ENCODE peak calls at places on chromosome 10, in nine cellular contexts. One of them, this sample, is unnamed.

GRCh38 chr10:51802030-51802429 is 102.6 kb upstream of the CSTF2T start:
- DNase-seq in astrocyte of the cerebellum: no peak
- DNase-seq in transverse colon: no peak
- DNase-seq in stomach: no peak
- DNase-seq in left ventricle myocardium inferior: no peak
- DNase-seq in choroid plexus epithelial cell: no peak
- DNase-seq in A549: no peak
- DNase-seq in osteoblast: no peak
- DNase-seq in AG09309: no peak
- DNase-seq in this sample: no peak

GRCh38 chr10:45373783-45374450 is at the start of gene ALOX5:
- DNase-seq in astrocyte of the cerebellum: no peak
- DNase-seq in transverse colon: peak
- DNase-seq in stomach: peak
- DNase-seq in left ventricle myocardium inferior: peak
- DNase-seq in choroid plexus epithelial cell: no peak
- DNase-seq in A549: peak
- DNase-seq in osteoblast: peak
- DNase-seq in AG09309: no peak
- DNase-seq in this sample: no peak

GRCh38 chr10:51522858-51523257 is 176.5 kb downstream of the CSTF2T start:
- DNase-seq in astrocyte of the cerebellum: no peak
- DNase-seq in transverse colon: no peak
- DNase-seq in stomach: no peak
- DNase-seq in left ventricle myocardium inferior: no peak
- DNase-seq in choroid plexus epithelial cell: peak
- DNase-seq in A549: no peak
- DNase-seq in osteoblast: no peak
- DNase-seq in AG09309: no peak
- DNase-seq in this sample: no peak

GRCh38 chr10:112816033-112816430 is 134.0 kb upstream of the TCF7L2 start:
- DNase-seq in astrocyte of the cerebellum: no peak
- DNase-seq in transverse colon: no peak
- DNase-seq in stomach: no peak
- DNase-seq in left ventricle myocardium inferior: no peak
- DNase-seq in choroid plexus epithelial cell: peak
- DNase-seq in A549: no peak
- DNase-seq in osteoblast: peak
- DNase-seq in AG09309: no peak
- DNase-seq in this sample: no peak

GRCh38 chr10:129963831-129964501 is at the start of gene EBF3:
- DNase-seq in astrocyte of the cerebellum: no peak
- DNase-seq in transverse colon: peak
- DNase-seq in stomach: peak
- DNase-seq in left ventricle myocardium inferior: peak
- DNase-seq in choroid plexus epithelial cell: peak
- DNase-seq in A549: no peak
- DNase-seq in osteoblast: peak
- DNase-seq in AG09309: no peak
- DNase-seq in this sample: no peak

GRCh38 chr10:79081353-79082034 is 12.7 kb downstream of the ZMIZ1 start:
- DNase-seq in astrocyte of the cerebellum: peak
- DNase-seq in transverse colon: no peak
- DNase-seq in stomach: no peak
- DNase-seq in left ventricle myocardium inferior: peak
- DNase-seq in choroid plexus epithelial cell: peak
- DNase-seq in A549: no peak
- DNase-seq in osteoblast: peak
- DNase-seq in AG09309: peak
- DNase-seq in this sample: peak

GRCh38 chr10:45427305-45427955 is 53.4 kb downstream of the ALOX5 start:
- DNase-seq in astrocyte of the cerebellum: no peak
- DNase-seq in transverse colon: no peak
- DNase-seq in stomach: no peak
- DNase-seq in left ventricle myocardium inferior: no peak
- DNase-seq in choroid plexus epithelial cell: no peak
- DNase-seq in A549: no peak
- DNase-seq in osteoblast: no peak
- DNase-seq in AG09309: no peak
- DNase-seq in this sample: no peak

GRCh38 chr10:86647773-86648705 is 6.3 kb upstream of the OPN4 start:
- DNase-seq in astrocyte of the cerebellum: no peak
- DNase-seq in transverse colon: no peak
- DNase-seq in stomach: peak
- DNase-seq in left ventricle myocardium inferior: no peak
- DNase-seq in choroid plexus epithelial cell: no peak
- DNase-seq in A549: no peak
- DNase-seq in osteoblast: peak
- DNase-seq in AG09309: no peak
- DNase-seq in this sample: no peak

GRCh38 chr10:48606530-48607355 is 1.9 kb upstream of the ARHGAP22 start:
- DNase-seq in astrocyte of the cerebellum: peak
- DNase-seq in transverse colon: peak
- DNase-seq in stomach: no peak
- DNase-seq in left ventricle myocardium inferior: no peak
- DNase-seq in choroid plexus epithelial cell: peak
- DNase-seq in A549: no peak
- DNase-seq in osteoblast: peak
- DNase-seq in AG09309: peak
- DNase-seq in this sample: peak

GRCh38 chr10:71232089-71232998 is 20.0 kb downstream of the UNC5B start:
- DNase-seq in astrocyte of the cerebellum: no peak
- DNase-seq in transverse colon: no peak
- DNase-seq in stomach: peak
- DNase-seq in left ventricle myocardium inferior: peak
- DNase-seq in choroid plexus epithelial cell: peak
- DNase-seq in A549: no peak
- DNase-seq in osteoblast: peak
- DNase-seq in AG09309: no peak
- DNase-seq in this sample: no peak

GRCh38 chr10:15719062-15719898 is 442 bp downstream of the ITGA8 start:
- DNase-seq in astrocyte of the cerebellum: no peak
- DNase-seq in transverse colon: peak
- DNase-seq in stomach: no peak
- DNase-seq in left ventricle myocardium inferior: no peak
- DNase-seq in choroid plexus epithelial cell: no peak
- DNase-seq in A549: no peak
- DNase-seq in osteoblast: peak
- DNase-seq in AG09309: no peak
- DNase-seq in this sample: no peak

GRCh38 chr10:49744091-49744685 is 17.9 kb downstream of the OGDHL start:
- DNase-seq in astrocyte of the cerebellum: no peak
- DNase-seq in transverse colon: no peak
- DNase-seq in stomach: peak
- DNase-seq in left ventricle myocardium inferior: no peak
- DNase-seq in choroid plexus epithelial cell: no peak
- DNase-seq in A549: no peak
- DNase-seq in osteoblast: peak
- DNase-seq in AG09309: no peak
- DNase-seq in this sample: no peak

GRCh38 chr10:110286841-110287240 is 17.9 kb downstream of the SMNDC1 start:
- DNase-seq in astrocyte of the cerebellum: no peak
- DNase-seq in transverse colon: no peak
- DNase-seq in stomach: no peak
- DNase-seq in left ventricle myocardium inferior: no peak
- DNase-seq in choroid plexus epithelial cell: no peak
- DNase-seq in A549: no peak
- DNase-seq in osteoblast: no peak
- DNase-seq in AG09309: no peak
- DNase-seq in this sample: no peak

GRCh38 chr10:80163741-80164341 is 31.3 kb downstream of the PLAC9 start:
- DNase-seq in astrocyte of the cerebellum: no peak
- DNase-seq in transverse colon: peak
- DNase-seq in stomach: peak
- DNase-seq in left ventricle myocardium inferior: no peak
- DNase-seq in choroid plexus epithelial cell: peak
- DNase-seq in A549: no peak
- DNase-seq in osteoblast: peak
- DNase-seq in AG09309: no peak
- DNase-seq in this sample: peak

GRCh38 chr10:70324951-70325781 is 41.4 kb upstream of the NPFFR1 start:
- DNase-seq in astrocyte of the cerebellum: no peak
- DNase-seq in transverse colon: no peak
- DNase-seq in stomach: no peak
- DNase-seq in left ventricle myocardium inferior: no peak
- DNase-seq in choroid plexus epithelial cell: no peak
- DNase-seq in A549: no peak
- DNase-seq in osteoblast: no peak
- DNase-seq in AG09309: no peak
- DNase-seq in this sample: no peak

GRCh38 chr10:86644412-86645110 is 9.8 kb upstream of the OPN4 start:
- DNase-seq in astrocyte of the cerebellum: no peak
- DNase-seq in transverse colon: no peak
- DNase-seq in stomach: no peak
- DNase-seq in left ventricle myocardium inferior: no peak
- DNase-seq in choroid plexus epithelial cell: peak
- DNase-seq in A549: no peak
- DNase-seq in osteoblast: no peak
- DNase-seq in AG09309: no peak
- DNase-seq in this sample: no peak

GRCh38 chr10:118564652-118565051 is 30.8 kb downstream of the PRLHR start:
- DNase-seq in astrocyte of the cerebellum: no peak
- DNase-seq in transverse colon: no peak
- DNase-seq in stomach: no peak
- DNase-seq in left ventricle myocardium inferior: no peak
- DNase-seq in choroid plexus epithelial cell: no peak
- DNase-seq in A549: peak
- DNase-seq in osteoblast: no peak
- DNase-seq in AG09309: no peak
- DNase-seq in this sample: no peak

GRCh38 chr10:60347270-60347669 is 42.4 kb downstream of the ANK3 start:
- DNase-seq in astrocyte of the cerebellum: no peak
- DNase-seq in transverse colon: no peak
- DNase-seq in stomach: no peak
- DNase-seq in left ventricle myocardium inferior: no peak
- DNase-seq in choroid plexus epithelial cell: no peak
- DNase-seq in A549: no peak
- DNase-seq in osteoblast: no peak
- DNase-seq in AG09309: no peak
- DNase-seq in this sample: no peak

GRCh38 chr10:132446661-132447445 is 49.9 kb downstream of the PWWP2B start:
- DNase-seq in astrocyte of the cerebellum: no peak
- DNase-seq in transverse colon: peak
- DNase-seq in stomach: peak
- DNase-seq in left ventricle myocardium inferior: no peak
- DNase-seq in choroid plexus epithelial cell: peak
- DNase-seq in A549: peak
- DNase-seq in osteoblast: peak
- DNase-seq in AG09309: no peak
- DNase-seq in this sample: no peak
- TF ChIP-seq CTCF in astrocyte of the cerebellum: no peak
- TF ChIP-seq CTCF in transverse colon: peak
- TF ChIP-seq CTCF in stomach: peak
- TF ChIP-seq CTCF in left ventricle myocardium inferior: peak
- TF ChIP-seq CTCF in choroid plexus epithelial cell: peak
- TF ChIP-seq CTCF in A549: peak
- TF ChIP-seq CTCF in osteoblast: peak
- TF ChIP-seq CTCF in AG09309: peak
- TF ChIP-seq CTCF in this sample: peak

DNA sequence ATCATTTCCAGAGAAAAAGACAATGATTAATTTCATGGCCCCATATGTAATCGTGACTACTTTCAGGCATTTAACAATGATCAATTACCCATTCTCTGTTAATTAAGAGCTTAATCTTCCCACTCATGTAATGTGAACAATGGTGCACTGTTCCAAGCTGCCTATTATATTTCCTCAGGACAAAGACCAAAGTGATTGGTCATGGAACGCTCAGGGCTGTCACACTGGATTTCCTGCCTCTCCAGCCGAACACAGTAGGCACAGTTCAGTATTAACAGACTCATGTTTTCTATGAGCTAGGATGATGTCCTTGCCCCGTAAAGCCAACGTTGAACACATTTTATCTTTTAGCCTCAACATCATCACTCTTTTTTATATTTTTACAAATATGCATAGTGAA is 142.7 kb upstream of the FZD8 start:
- DNase-seq in astrocyte of the cerebellum: no peak
- DNase-seq in transverse colon: no peak
- DNase-seq in stomach: no peak
- DNase-seq in left ventricle myocardium inferior: no peak
- DNase-seq in choroid plexus epithelial cell: no peak
- DNase-seq in A549: no peak
- DNase-seq in osteoblast: no peak
- DNase-seq in AG09309: no peak
- DNase-seq in this sample: no peak
- H3K4me3 ChIP-seq in astrocyte of the cerebellum: no peak
- H3K4me3 ChIP-seq in transverse colon: no peak
- H3K4me3 ChIP-seq in stomach: no peak
- H3K4me3 ChIP-seq in left ventricle myocardium inferior: no peak
- H3K4me3 ChIP-seq in choroid plexus epithelial cell: no peak
- H3K4me3 ChIP-seq in A549: no peak
- H3K4me3 ChIP-seq in osteoblast: no peak
- H3K4me3 ChIP-seq in AG09309: no peak
- H3K4me3 ChIP-seq in this sample: no peak

DNA sequence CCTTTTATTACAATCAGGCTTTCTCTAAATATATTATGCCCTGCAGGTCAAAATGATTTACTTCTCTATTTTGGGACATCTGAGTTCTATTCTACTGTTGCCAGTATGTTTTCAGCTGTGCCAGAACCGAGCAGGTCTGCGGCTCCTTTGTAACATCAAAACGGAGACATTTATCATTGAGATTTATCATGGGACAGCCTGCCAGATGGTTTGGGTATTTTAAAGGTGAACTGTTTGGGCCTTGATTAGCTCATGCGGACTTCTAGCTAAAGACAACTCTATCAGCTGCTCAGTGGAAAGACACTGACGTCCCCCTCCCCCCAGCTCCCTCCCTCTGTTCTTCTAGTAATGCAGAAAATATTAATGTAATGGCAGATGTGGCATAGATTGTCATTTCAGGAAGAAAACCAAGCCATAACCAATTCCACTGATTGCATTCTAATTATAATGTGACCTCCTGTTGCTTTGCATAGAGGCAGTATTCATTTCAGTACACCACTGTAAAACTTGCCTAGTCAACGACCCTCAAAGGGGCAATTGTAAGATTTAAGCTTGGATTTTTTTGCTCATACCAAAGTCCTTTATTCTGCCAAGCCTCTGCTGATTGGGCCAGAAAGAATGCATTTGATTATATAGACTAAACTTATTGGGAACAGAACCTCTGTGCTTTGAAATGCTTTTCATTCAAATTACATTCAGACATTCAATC is 966.7 kb downstream of the LRMDA start:
- DNase-seq in astrocyte of the cerebellum: peak
- DNase-seq in transverse colon: no peak
- DNase-seq in stomach: no peak
- DNase-seq in left ventricle myocardium inferior: no peak
- DNase-seq in choroid plexus epithelial cell: no peak
- DNase-seq in A549: no peak
- DNase-seq in osteoblast: peak
- DNase-seq in AG09309: no peak
- DNase-seq in this sample: no peak
- TF ChIP-seq CTCF in astrocyte of the cerebellum: no peak
- TF ChIP-seq CTCF in transverse colon: no peak
- TF ChIP-seq CTCF in stomach: no peak
- TF ChIP-seq CTCF in left ventricle myocardium inferior: no peak
- TF ChIP-seq CTCF in choroid plexus epithelial cell: no peak
- TF ChIP-seq CTCF in A549: no peak
- TF ChIP-seq CTCF in osteoblast: no peak
- TF ChIP-seq CTCF in AG09309: no peak
- TF ChIP-seq CTCF in this sample: no peak

DNA sequence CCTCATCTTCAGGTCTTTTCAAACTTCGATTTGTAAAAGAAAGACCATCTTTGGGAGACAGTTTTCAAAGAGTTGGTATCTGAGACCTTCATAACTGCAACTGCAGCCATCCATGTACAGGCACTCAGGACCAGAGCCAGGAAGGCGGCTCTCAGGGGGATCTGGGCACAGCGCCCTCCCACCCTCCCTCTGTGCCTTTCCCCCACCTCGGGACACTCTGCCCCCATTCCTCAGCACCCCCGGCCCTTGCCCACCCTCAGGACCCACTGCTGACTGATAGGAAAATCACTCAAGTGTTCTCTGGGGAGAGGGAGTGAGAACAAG is 143.6 kb downstream of the CUBN start:
- DNase-seq in astrocyte of the cerebellum: no peak
- DNase-seq in transverse colon: no peak
- DNase-seq in stomach: no peak
- DNase-seq in left ventricle myocardium inferior: no peak
- DNase-seq in choroid plexus epithelial cell: no peak
- DNase-seq in A549: no peak
- DNase-seq in osteoblast: no peak
- DNase-seq in AG09309: no peak
- DNase-seq in this sample: no peak
- H3K4me3 ChIP-seq in astrocyte of the cerebellum: no peak
- H3K4me3 ChIP-seq in transverse colon: no peak
- H3K4me3 ChIP-seq in stomach: no peak
- H3K4me3 ChIP-seq in left ventricle myocardium inferior: no peak
- H3K4me3 ChIP-seq in choroid plexus epithelial cell: no peak
- H3K4me3 ChIP-seq in A549: no peak
- H3K4me3 ChIP-seq in osteoblast: no peak
- H3K4me3 ChIP-seq in AG09309: no peak
- H3K4me3 ChIP-seq in this sample: no peak